ENCODE peak calls at places on chromosomes 12 and 14, in six cellular contexts. One of them, this sample, is unnamed.

GRCh38 chr12:2891240-2892053 is 756 bp downstream of the TULP3 start:
- DNase-seq in Calu3: peak; percentile 41
- DNase-seq in heart left ventricle: peak; percentile 62
- DNase-seq in HTR-8/SVneo: peak; percentile 68
- DNase-seq in activated CD4-positive, alpha-beta T cell treated with anti-CD3 and anti-CD28 coated beads, Interleukin-2, amount 50 U/mL, for 1 hour: peak; percentile 19
- DNase-seq in astrocyte of the spinal cord: peak; percentile 62
- DNase-seq in this sample: no peak

GRCh38 chr12:105814283-105814682 is 324.5 kb downstream of the NUAK1 start:
- DNase-seq in astrocyte of the spinal cord: no peak
- DNase-seq in HTR-8/SVneo: no peak
- DNase-seq in heart left ventricle: no peak
- DNase-seq in activated CD4-positive, alpha-beta T cell treated with anti-CD3 and anti-CD28 coated beads, Interleukin-2, amount 50 U/mL, for 1 hour: no peak
- DNase-seq in Calu3: no peak
- DNase-seq in this sample: no peak

GRCh38 chr14:80059041-80059440 is 152.3 kb downstream of the DIO2 start:
- DNase-seq in HTR-8/SVneo: no peak
- DNase-seq in activated CD4-positive, alpha-beta T cell treated with anti-CD3 and anti-CD28 coated beads, Interleukin-2, amount 50 U/mL, for 1 hour: no peak
- DNase-seq in Calu3: no peak
- DNase-seq in heart left ventricle: no peak
- DNase-seq in astrocyte of the spinal cord: peak; percentile 34
- DNase-seq in this sample: no peak

GRCh38 chr12:124437621-124438414 is 129.6 kb downstream of the NCOR2 start:
- DNase-seq in activated CD4-positive, alpha-beta T cell treated with anti-CD3 and anti-CD28 coated beads, Interleukin-2, amount 50 U/mL, for 1 hour: no peak
- DNase-seq in astrocyte of the spinal cord: no peak
- DNase-seq in Calu3: no peak
- DNase-seq in HTR-8/SVneo: no peak
- DNase-seq in heart left ventricle: no peak
- DNase-seq in this sample: no peak

GRCh38 chr12:3131129-3131528 is 54.0 kb downstream of the TSPAN9 start:
- DNase-seq in astrocyte of the spinal cord: no peak
- DNase-seq in HTR-8/SVneo: no peak
- DNase-seq in Calu3: no peak
- DNase-seq in activated CD4-positive, alpha-beta T cell treated with anti-CD3 and anti-CD28 coated beads, Interleukin-2, amount 50 U/mL, for 1 hour: no peak
- DNase-seq in heart left ventricle: no peak
- DNase-seq in this sample: no peak

GRCh38 chr14:40944521-40944920 is 662.2 kb upstream of the LRFN5 start:
- DNase-seq in HTR-8/SVneo: no peak
- DNase-seq in activated CD4-positive, alpha-beta T cell treated with anti-CD3 and anti-CD28 coated beads, Interleukin-2, amount 50 U/mL, for 1 hour: no peak
- DNase-seq in heart left ventricle: no peak
- DNase-seq in astrocyte of the spinal cord: no peak
- DNase-seq in Calu3: no peak
- DNase-seq in this sample: no peak

GRCh38 chr12:118984206-118984943 is 3.0 kb downstream of the SRRM4 start:
- DNase-seq in activated CD4-positive, alpha-beta T cell treated with anti-CD3 and anti-CD28 coated beads, Interleukin-2, amount 50 U/mL, for 1 hour: no peak
- DNase-seq in heart left ventricle: no peak
- DNase-seq in HTR-8/SVneo: no peak
- DNase-seq in Calu3: no peak
- DNase-seq in astrocyte of the spinal cord: no peak
- DNase-seq in this sample: no peak

GRCh38 chr12:46187023-46187422 is 81.8 kb downstream of the SLC38A1 start:
- DNase-seq in Calu3: no peak
- DNase-seq in astrocyte of the spinal cord: peak; percentile 91
- DNase-seq in activated CD4-positive, alpha-beta T cell treated with anti-CD3 and anti-CD28 coated beads, Interleukin-2, amount 50 U/mL, for 1 hour: no peak
- DNase-seq in HTR-8/SVneo: no peak
- DNase-seq in heart left ventricle: peak; percentile 39
- DNase-seq in this sample: no peak

GRCh38 chr14:64701660-64702059 is 2.6 kb upstream of the PLEKHG3 start:
- DNase-seq in heart left ventricle: no peak
- DNase-seq in Calu3: no peak
- DNase-seq in astrocyte of the spinal cord: no peak
- DNase-seq in HTR-8/SVneo: no peak
- DNase-seq in activated CD4-positive, alpha-beta T cell treated with anti-CD3 and anti-CD28 coated beads, Interleukin-2, amount 50 U/mL, for 1 hour: no peak
- DNase-seq in this sample: no peak

This sample was measured in CD4-positive, CD25-positive, alpha-beta regulatory T cell.